ENCODE peak calls at places on chromosomes 3 and 15, in four cellular contexts. O is uterus; K is CD8-positive, alpha-beta memory T cell; R is fibroblast of lung. B is an unnamed sample.

GRCh38 chr15:85741021-85741421 is 53.7 kb downstream of the KLHL25 start:
- DNase-seq in O (no peak), K (no peak), R (no peak), B (no peak)

GRCh38 chr3:191385101-191385500 is 54.8 kb upstream of the UTS2B start:
- DNase-seq in O (no peak), K (no peak), R (no peak), B (no peak)

GRCh38 chr3:189282751-189283150 is 111.0 kb downstream of the TPRG1 start:
- DNase-seq in O (no peak), K (no peak), R (no peak), B (no peak)

GRCh38 chr3:147945968-147946519 is 536.9 kb downstream of the ZIC1 start:
- DNase-seq in O (peak), K (no peak), R (peak), B (no peak)

GRCh38 chr15:77815015-77815414 is 182.3 kb upstream of the LINGO1 start:
- DNase-seq in O (no peak), K (no peak), R (no peak), B (no peak)

GRCh38 chr3:63824309-63824708 is 5.2 kb downstream of the C3orf49 start:
- DNase-seq in O (no peak), K (no peak), R (peak), B (no peak)

GRCh38 chr15:36275656-36276055 is 303.8 kb upstream of the CDIN1 start:
- DNase-seq in O (no peak), K (no peak), R (no peak), B (no peak)

GRCh38 chr3:110929811-110930210 is 141.8 kb upstream of the NECTIN3 start:
- DNase-seq in O (no peak), K (no peak), R (no peak), B (no peak)

GRCh38 chr3:12155833-12156232 is 2.9 kb downstream of the TIMP4 start:
- DNase-seq in O (no peak), K (no peak), R (peak), B (no peak)

GRCh38 chr3:169907944-169908343 is 3.4 kb upstream of the SAMD7 start:
- DNase-seq in O (no peak), K (no peak), R (no peak), B (no peak)

GRCh38 chr3:183873986-183874385 is 10.7 kb downstream of the PARL start:
- DNase-seq in O (no peak), K (no peak), R (no peak), B (no peak)

GRCh38 chr3:126147932-126148683 is 32.3 kb downstream of the ALDH1L1 start:
- DNase-seq in O (peak), K (no peak), R (no peak), B (no peak)

GRCh38 chr15:70266412-70267089 is 168.8 kb upstream of the TLE3 start:
- DNase-seq in O (peak), K (no peak), R (peak), B (no peak)

GRCh38 chr3:132352556-132353143 is 35.4 kb downstream of the ACP3 start:
- DNase-seq in O (peak), K (peak), R (peak), B (no peak)

GRCh38 chr3:61650719-61651118 is 89.3 kb downstream of the PTPRG start:
- DNase-seq in O (no peak), K (no peak), R (no peak), B (no peak)

GRCh38 chr15:70826634-70827033 is 27.3 kb downstream of the LARP6 start:
- DNase-seq in O (no peak), K (no peak), R (peak), B (no peak)

GRCh38 chr15:63188247-63188936 is 1.0 kb upstream of the RAB8B start:
- DNase-seq in O (peak), K (no peak), R (no peak), B (no peak)

GRCh38 chr15:40358492-40359353 is 704 bp downstream of the DISP2 start:
- DNase-seq in O (no peak), K (peak), R (no peak), B (no peak)

GRCh38 chr3:9110802-9111201 is 138.6 kb downstream of the SRGAP3 start:
- DNase-seq in O (no peak), K (no peak), R (no peak), B (no peak)

GRCh38 chr15:63038926-63039673 is 3.4 kb upstream of the TPM1 start:
- DNase-seq in O (no peak), K (no peak), R (no peak), B (no peak)

GRCh38 chr3:120139140-120139539 is 44.9 kb upstream of the GSK3B start:
- DNase-seq in O (no peak), K (no peak), R (no peak), B (no peak)

GRCh38 chr3:185511711-185512110 is 12.9 kb upstream of the TMEM41A start:
- DNase-seq in O (no peak), K (no peak), R (no peak), B (no peak)

GRCh38 chr3:183315739-183316138 is 62.7 kb downstream of the B3GNT5 start:
- DNase-seq in O (no peak), K (no peak), R (no peak), B (no peak)

GRCh38 chr15:31079519-31079918 is 22.0 kb downstream of the TRPM1 start:
- DNase-seq in O (no peak), K (no peak), R (no peak), B (no peak)

GRCh38 chr3:144893980-144894379 is 922.4 kb downstream of the DIPK2A start:
- DNase-seq in O (no peak), K (no peak), R (no peak), B (no peak)

GRCh38 chr15:80798911-80799310 is 19.7 kb downstream of the CEMIP start:
- DNase-seq in O (no peak), K (no peak), R (no peak), B (no peak)

GRCh38 chr3:123377173-123377740 is 71.6 kb downstream of the ADCY5 start:
- DNase-seq in O (no peak), K (no peak), R (no peak), B (no peak)

GRCh38 chr3:44110643-44111042 is 131.0 kb upstream of the TOPAZ1 start:
- DNase-seq in O (no peak), K (no peak), R (no peak), B (no peak)

GRCh38 chr3:44682182-44682896 is 30.1 kb upstream of the ZNF502 start:
- DNase-seq in O (no peak), K (no peak), R (no peak), B (no peak)

GRCh38 chr3:32837789-32838188 is 20.0 kb downstream of the TRIM71 start:
- DNase-seq in O (no peak), K (no peak), R (no peak), B (no peak)

GRCh38 chr3:179526989-179527391 is 35.7 kb upstream of the ACTL6A start:
- DNase-seq in O (peak), K (no peak), R (peak), B (no peak)

GRCh38 chr3:152998554-152998953 is 163.5 kb upstream of the RAP2B start:
- DNase-seq in O (no peak), K (no peak), R (no peak), B (no peak)

GRCh38 chr3:126341755-126342150 is 15.5 kb downstream of the KLF15 start:
- DNase-seq in O (peak), K (no peak), R (no peak), B (no peak)

GRCh38 chr15:101066501-101067408 is 147.6 kb downstream of the LRRK1 start:
- DNase-seq in O (no peak), K (no peak), R (no peak), B (no peak)

GRCh38 chr3:98732239-98733054 is 30.7 kb upstream of the ST3GAL6 start:
- DNase-seq in O (peak), K (no peak), R (no peak), B (no peak)

GRCh38 chr3:40899286-40899712 is 300.0 kb upstream of the CTNNB1 start:
- DNase-seq in O (no peak), K (no peak), R (no peak), B (no peak)

GRCh38 chr3:76724075-76724474 is 315.8 kb upstream of the ROBO2 start:
- DNase-seq in O (no peak), K (no peak), R (no peak), B (no peak)

GRCh38 chr15:68206711-68207151 is 1.6 kb upstream of the CALML4 start:
- DNase-seq in O (no peak), K (no peak), R (no peak), B (no peak)
- H3K4me3 ChIP-seq in O (no peak), K (no peak), R (no peak), B (no peak)

DNA sequence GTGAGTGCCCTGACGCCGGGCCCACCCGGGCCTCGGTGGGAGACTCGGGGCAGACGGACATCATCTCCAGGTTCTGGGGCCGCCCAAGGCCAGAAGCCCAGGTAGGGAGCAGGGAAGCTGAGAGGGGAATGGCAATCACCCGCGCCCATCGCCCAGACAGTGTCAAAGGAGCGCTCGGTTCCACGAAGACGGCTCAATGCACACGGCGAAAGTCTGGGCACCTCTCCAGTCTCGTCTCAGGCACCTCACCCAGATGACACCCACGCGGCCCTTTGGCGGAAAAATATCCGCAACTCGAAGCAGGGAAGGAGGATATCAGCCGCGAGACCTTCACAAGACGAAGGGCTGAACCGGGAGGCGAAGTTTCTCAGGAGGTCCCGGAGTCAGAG is 942 bp downstream of the IL17RD start:
- DNase-seq in O (peak), K (no peak), R (peak), B (no peak)
- H3K4me3 ChIP-seq in O (peak), K (no peak), R (peak), B (peak)

GRCh38 chr3:146157325-146158060 is 3.5 kb downstream of the PLOD2 start:
- DNase-seq in O (no peak), K (no peak), R (no peak), B (no peak)
- H3K4me3 ChIP-seq in O (no peak), K (no peak), R (peak), B (peak)

DNA sequence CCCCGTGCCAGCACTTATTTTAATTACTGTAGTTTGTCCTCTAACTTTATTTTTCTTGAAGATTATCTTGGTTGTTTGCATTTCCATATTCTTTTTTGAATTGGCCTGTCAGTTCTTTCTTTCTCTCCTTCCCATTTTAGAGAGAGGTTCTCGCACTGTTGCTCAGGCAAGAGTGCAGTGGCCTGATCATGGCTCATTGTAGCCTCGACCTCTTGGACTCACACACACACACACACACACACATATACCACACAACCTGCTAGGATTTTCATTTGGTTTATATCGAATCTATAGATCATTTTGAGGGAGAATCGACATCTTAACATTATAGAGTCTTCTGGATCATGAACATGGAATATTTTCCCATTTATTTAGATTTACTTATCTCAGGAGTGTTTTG is 8.7 kb downstream of the FEM1B start:
- DNase-seq in O (no peak), K (no peak), R (no peak), B (no peak)
- H3K4me3 ChIP-seq in O (no peak), K (no peak), R (no peak), B (no peak)

GRCh38 chr3:53252105-53252946 is 3.5 kb downstream of the TKT start:
- DNase-seq in O (no peak), K (no peak), R (peak), B (no peak)
- H3K4me3 ChIP-seq in O (no peak), K (no peak), R (peak), B (peak)

GRCh38 chr3:75180235-75180944 is 483.7 kb upstream of the FRG2C start:
- DNase-seq in O (no peak), K (no peak), R (no peak), B (no peak)

GRCh38 chr3:75171632-75172230 is 492.4 kb upstream of the FRG2C start:
- DNase-seq in O (no peak), K (no peak), R (peak), B (no peak)

GRCh38 chr3:75180945-75181298 is 483.2 kb upstream of the FRG2C start:
- DNase-seq in O (no peak), K (no peak), R (no peak), B (no peak)

DNA sequence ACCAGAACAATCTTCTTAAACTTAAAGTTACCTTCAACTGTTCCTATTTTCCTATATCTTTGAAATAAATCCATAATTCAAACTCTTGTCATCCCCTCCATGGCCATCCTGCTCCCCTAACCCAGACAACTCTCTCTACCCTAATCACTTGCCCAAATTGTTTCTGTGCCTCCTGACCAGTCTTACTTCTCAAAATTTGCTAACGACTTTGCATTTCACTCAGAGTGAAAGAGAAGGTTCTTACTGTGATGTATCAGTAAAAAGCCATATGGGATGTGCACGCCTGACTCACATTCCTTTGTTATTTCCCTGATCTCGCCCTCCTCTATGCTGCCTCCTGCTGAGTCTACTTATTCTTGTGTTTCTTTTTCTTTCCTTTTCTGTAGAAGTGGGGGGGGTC is 487.2 kb upstream of the FRG2C start:
- DNase-seq in O (no peak), K (no peak), R (no peak), B (no peak)
- H3K4me3 ChIP-seq in O (no peak), K (no peak), R (no peak), B (no peak)

GRCh38 chr3:38040400-38040799 is 1.4 kb downstream of the DLEC1 start:
- DNase-seq in O (no peak), K (no peak), R (no peak), B (no peak)

GRCh38 chr3:38039101-38039898 is at the start of gene DLEC1:
- DNase-seq in O (peak), K (peak), R (peak), B (peak)

GRCh38 chr3:38036906-38037305 is 2.1 kb upstream of the DLEC1 start:
- DNase-seq in O (no peak), K (no peak), R (no peak), B (no peak)

GRCh38 chr3:38038447-38038911 is 529 bp upstream of the DLEC1 start:
- DNase-seq in O (no peak), K (no peak), R (no peak), B (no peak)

DNA sequence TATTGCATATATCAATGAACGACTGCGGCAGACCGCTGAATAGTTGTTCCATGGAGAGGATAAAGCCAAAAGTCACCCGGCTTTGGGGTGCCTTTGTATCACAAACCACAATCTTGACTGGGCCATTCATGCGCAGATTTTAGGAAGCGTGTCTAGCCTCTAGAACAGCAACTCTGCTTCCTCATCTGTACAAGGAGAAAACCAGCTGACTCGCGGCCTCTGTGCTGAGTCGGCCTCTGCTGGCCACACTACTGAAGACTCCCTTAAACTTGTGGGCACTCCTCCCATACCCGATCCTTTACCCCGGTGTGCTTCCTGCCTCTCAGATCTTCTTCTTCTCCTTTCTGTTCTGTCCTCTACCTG is 872 bp downstream of the DLEC1 start:
- DNase-seq in O (peak), K (peak), R (peak), B (peak)
- H3K4me3 ChIP-seq in O (peak), K (peak), R (peak), B (peak)

GRCh38 chr3:17745301-17745700 is 2.9 kb upstream of the TBC1D5 start:
- DNase-seq in O (no peak), K (no peak), R (no peak), B (no peak)

GRCh38 chr3:17744693-17745092 is 2.3 kb upstream of the TBC1D5 start:
- DNase-seq in O (no peak), K (no peak), R (no peak), B (no peak)

GRCh38 chr3:17742092-17742836 is at the start of gene TBC1D5:
- DNase-seq in O (peak), K (peak), R (peak), B (peak)

GRCh38 chr3:17742837-17743659 is 617 bp upstream of the TBC1D5 start:
- DNase-seq in O (no peak), K (no peak), R (no peak), B (no peak)

DNA sequence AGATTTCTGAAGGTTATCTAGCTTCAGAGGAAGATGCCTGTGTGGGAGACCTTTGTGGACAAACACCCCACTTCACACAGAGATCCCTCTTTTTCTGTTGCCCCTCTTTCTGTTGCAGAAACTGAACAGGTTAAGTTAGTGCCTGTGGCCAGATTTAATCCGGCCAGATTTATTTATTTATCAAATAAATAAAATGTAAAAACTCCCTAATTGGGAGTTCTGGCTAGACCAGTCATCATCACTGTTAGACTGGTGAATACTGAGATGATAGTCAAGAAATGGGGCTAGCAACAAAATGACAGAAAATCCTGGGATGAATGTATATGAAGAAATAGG is 1.2 kb upstream of the TBC1D5 start:
- DNase-seq in O (no peak), K (no peak), R (no peak), B (no peak)
- H3K4me3 ChIP-seq in O (no peak), K (no peak), R (no peak), B (no peak)

GRCh38 chr3:79477242-79477641 is 290.6 kb downstream of the ROBO1 start:
- DNase-seq in O (no peak), K (no peak), R (no peak), B (no peak)

DNA sequence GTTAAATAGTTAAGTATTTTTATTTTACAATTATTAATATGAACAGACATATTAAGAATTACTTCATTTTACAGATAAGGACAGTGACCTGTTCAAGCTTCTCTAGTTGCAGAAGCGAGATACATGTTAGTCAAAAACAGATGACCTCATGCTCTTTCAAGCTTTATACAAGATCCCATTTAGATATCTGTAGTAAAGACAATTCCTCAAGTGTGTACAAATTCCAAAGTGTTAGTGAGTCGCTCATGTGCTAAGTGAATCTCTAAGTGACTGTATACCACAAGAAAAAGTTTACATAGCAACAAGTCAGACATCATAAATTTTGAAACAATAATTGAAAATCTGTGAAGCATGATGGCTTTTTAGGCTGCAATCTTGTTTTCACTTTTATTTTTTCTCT is 293.8 kb downstream of the ROBO1 start:
- DNase-seq in O (no peak), K (no peak), R (no peak), B (no peak)
- H3K4me3 ChIP-seq in O (no peak), K (no peak), R (no peak), B (no peak)

DNA sequence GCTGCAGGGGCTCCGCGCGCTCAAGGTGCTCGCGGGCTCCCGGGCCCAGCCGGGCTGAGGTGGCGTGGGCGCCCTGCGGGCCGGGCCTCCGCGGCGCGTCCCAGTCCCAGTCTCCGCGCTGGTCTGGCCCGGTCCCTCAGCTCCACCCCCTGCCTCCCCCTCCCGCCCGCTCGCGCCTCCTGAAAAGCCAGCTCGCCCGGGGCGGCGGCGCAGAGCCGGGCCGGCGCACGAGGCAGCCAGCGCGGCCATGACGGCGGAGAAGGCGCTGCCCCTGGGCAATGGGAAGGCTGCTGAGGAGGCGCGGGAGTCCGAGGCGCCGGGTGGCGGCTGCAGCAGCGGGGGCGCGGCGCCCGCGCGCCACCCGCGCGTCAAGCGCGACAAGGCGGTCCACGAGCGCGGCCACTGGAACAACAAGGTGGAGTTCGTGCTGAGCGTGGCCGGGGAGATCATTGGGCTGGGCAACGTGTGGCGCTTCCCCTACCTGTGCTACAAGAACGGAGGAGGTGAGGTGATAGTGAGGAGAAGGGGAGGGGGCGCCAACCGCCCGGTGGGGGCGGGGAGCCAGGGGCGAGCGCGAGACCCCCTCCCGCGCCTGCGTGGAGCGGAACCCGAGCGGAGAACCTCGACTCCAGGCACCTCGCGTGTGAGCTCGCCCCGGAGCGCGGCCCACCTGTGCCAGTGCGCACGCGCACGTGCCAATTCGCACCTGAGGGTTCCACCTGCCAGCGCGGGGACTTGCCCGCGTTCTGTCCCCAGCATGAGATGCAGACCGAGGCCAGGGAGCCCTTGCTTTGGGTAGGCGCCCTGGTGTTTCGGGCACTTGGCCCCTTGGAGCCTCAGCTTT is at the start of gene SLC6A11:
- DNase-seq in O (peak), K (no peak), R (no peak), B (no peak)
- H3K4me3 ChIP-seq in O (no peak), K (no peak), R (no peak), B (peak)

B was measured in esophagus squamous epithelium.